ENCODE peak calls at places on chromosomes 7 and 10, in ten cellular contexts. D is adipocyte, V is Peyer's patch, J is AG04450, Q is brain microvascular endothelial cell, U is psoas muscle, E is IMR-90, O is GM06990, P is endodermal cell, S is fibroblast of pulmonary artery. X is an unnamed sample.

GRCh38 chr7:117619690-117620089 is 139.9 kb downstream of the CFTR start:
- DNase-seq in D (no peak), V (no peak), J (no peak), Q (no peak), U (no peak), E (no peak), O (no peak), P (no peak), S (no peak), X (no peak)

GRCh38 chr10:125003146-125003900 is 61.4 kb downstream of the ZRANB1 start:
- DNase-seq in D (no peak), V (no peak), J (no peak), Q (no peak), U (no peak), E (no peak), O (no peak), P (peak; percentile 52), S (no peak), X (no peak)

GRCh38 chr10:2919016-2919415 is 148.3 kb upstream of the PFKP start:
- DNase-seq in D (no peak), V (no peak), J (no peak), Q (no peak), U (no peak), E (no peak), O (no peak), P (no peak), S (no peak), X (no peak)

GRCh38 chr10:5553400-5554170 is 28.8 kb downstream of the CALML3 start:
- DNase-seq in D (no peak), V (no peak), J (no peak), Q (no peak), U (peak; percentile 6), E (no peak), O (no peak), P (no peak), S (no peak), X (no peak)

GRCh38 chr7:129530881-129531391 is 28.6 kb downstream of the SMKR1 start:
- DNase-seq in D (peak; percentile 26), V (no peak), J (peak; percentile 16), Q (peak; percentile 39), U (no peak), E (peak; percentile 80), O (no peak), P (no peak), S (peak; percentile 66), X (no peak)

GRCh38 chr7:38451840-38452239 is 178.4 kb upstream of the TARP start:
- DNase-seq in D (peak; percentile 71), V (no peak), J (no peak), Q (peak; percentile 29), U (no peak), E (peak; percentile 62), O (no peak), P (no peak), S (peak; percentile 58), X (no peak)

GRCh38 chr7:7330997-7331396 is 148.7 kb downstream of the C1GALT1 start:
- DNase-seq in D (no peak), V (no peak), J (no peak), Q (no peak), U (no peak), E (no peak), O (no peak), P (no peak), S (no peak), X (no peak)

GRCh38 chr7:69067397-69067796 is 530.9 kb upstream of the AUTS2 start:
- DNase-seq in D (no peak), V (no peak), J (no peak), Q (no peak), U (no peak), E (no peak), O (no peak), P (peak; percentile 86), S (peak; percentile 17), X (no peak)

GRCh38 chr7:68107256-68107655 is 1110.6 kb downstream of the TYW1 start:
- DNase-seq in D (no peak), V (no peak), J (no peak), Q (no peak), U (no peak), E (no peak), O (no peak), P (no peak), S (no peak), X (no peak)

GRCh38 chr7:3832199-3832598 is 531.1 kb downstream of the SDK1 start:
- DNase-seq in D (no peak), V (no peak), J (no peak), Q (no peak), U (no peak), E (no peak), O (no peak), P (no peak), S (no peak), X (no peak)

GRCh38 chr10:91247360-91248111 is 27.1 kb downstream of the PCGF5 start:
- DNase-seq in D (peak; percentile 53), V (no peak), J (no peak), Q (peak; percentile 61), U (peak; percentile 20), E (peak; percentile 12), O (no peak), P (peak; percentile 48), S (peak; percentile 34), X (no peak)

GRCh38 chr7:116517626-116518025 is 7.2 kb upstream of the CAV1 start:
- DNase-seq in D (no peak), V (no peak), J (no peak), Q (no peak), U (no peak), E (no peak), O (no peak), P (no peak), S (no peak), X (no peak)

GRCh38 chr10:73864229-73864628 is 10.1 kb downstream of the CAMK2G start:
- DNase-seq in D (no peak), V (no peak), J (no peak), Q (no peak), U (no peak), E (no peak), O (no peak), P (no peak), S (no peak), X (no peak)

GRCh38 chr10:109880886-109881467 is 42.3 kb downstream of the XPNPEP1 start:
- DNase-seq in D (no peak), V (no peak), J (no peak), Q (no peak), U (no peak), E (no peak), O (no peak), P (peak; percentile 26), S (no peak), X (no peak)

GRCh38 chr7:23530355-23530754 is 1.4 kb downstream of the TRA2A start:
- DNase-seq in D (peak; percentile 64), V (no peak), J (no peak), Q (peak; percentile 22), U (no peak), E (peak; percentile 31), O (no peak), P (no peak), S (peak; percentile 55), X (peak; percentile 75)

GRCh38 chr10:79947787-79948424 is 999 bp downstream of the SFTPD start:
- DNase-seq in D (no peak), V (no peak), J (no peak), Q (no peak), U (no peak), E (no peak), O (no peak), P (peak; percentile 35), S (no peak), X (no peak)

GRCh38 chr7:132078891-132079735 is 497.2 kb downstream of the PLXNA4 start:
- DNase-seq in D (no peak), V (no peak), J (no peak), Q (no peak), U (no peak), E (no peak), O (no peak), P (no peak), S (no peak), X (no peak)

DNA sequence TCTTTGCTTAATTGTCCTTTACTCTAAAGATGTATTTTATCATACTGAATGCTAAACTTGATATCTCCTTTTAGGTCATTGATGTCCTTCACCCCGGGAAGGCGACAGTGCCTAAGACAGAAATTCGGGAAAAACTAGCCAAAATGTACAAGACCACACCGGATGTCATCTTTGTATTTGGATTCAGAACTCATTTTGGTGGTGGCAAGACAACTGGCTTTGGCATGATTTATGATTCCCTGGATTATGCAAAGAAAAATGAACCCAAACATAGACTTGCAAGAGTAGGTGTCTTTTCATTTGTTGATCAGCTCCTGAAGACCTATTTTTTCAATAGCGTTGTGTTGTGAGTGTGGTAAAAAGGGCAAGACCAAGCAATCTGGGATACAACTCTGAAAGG is 1.8 kb downstream of the RPS24 start:
- DNase-seq in D (no peak), V (no peak), J (no peak), Q (no peak), U (no peak), E (no peak), O (no peak), P (no peak), S (no peak), X (no peak)
- H3K4me3 ChIP-seq in D (peak overlapping the region; percentile 87), V (no peak overlapping the region), J (peak overlapping the region; percentile 99), Q (peak overlapping the region; percentile 100), U (peak overlapping the region; percentile 84), E (no peak overlapping the region), O (peak overlapping the region; percentile 99), P (peak overlapping the region; percentile 98), S (no peak overlapping the region), X (no peak overlapping the region)

GRCh38 chr10:93062499-93063216 is 2.1 kb downstream of the CYP26C1 start:
- DNase-seq in D (peak; percentile 80), V (no peak), J (no peak), Q (no peak), U (no peak), E (peak; percentile 44), O (no peak), P (peak; percentile 88), S (peak; percentile 56), X (peak; percentile 39)
- H3K4me3 ChIP-seq in D (peak overlapping the region; percentile 71), V (peak overlapping the region; percentile 29), J (peak overlapping the region; percentile 53), Q (peak overlapping the region; percentile 3), U (peak overlapping the region; percentile 26), E (peak overlapping the region; percentile 36), O (no peak overlapping the region), P (peak overlapping the region; percentile 70), S (peak overlapping the region; percentile 44), X (peak overlapping the region; percentile 9)

DNA sequence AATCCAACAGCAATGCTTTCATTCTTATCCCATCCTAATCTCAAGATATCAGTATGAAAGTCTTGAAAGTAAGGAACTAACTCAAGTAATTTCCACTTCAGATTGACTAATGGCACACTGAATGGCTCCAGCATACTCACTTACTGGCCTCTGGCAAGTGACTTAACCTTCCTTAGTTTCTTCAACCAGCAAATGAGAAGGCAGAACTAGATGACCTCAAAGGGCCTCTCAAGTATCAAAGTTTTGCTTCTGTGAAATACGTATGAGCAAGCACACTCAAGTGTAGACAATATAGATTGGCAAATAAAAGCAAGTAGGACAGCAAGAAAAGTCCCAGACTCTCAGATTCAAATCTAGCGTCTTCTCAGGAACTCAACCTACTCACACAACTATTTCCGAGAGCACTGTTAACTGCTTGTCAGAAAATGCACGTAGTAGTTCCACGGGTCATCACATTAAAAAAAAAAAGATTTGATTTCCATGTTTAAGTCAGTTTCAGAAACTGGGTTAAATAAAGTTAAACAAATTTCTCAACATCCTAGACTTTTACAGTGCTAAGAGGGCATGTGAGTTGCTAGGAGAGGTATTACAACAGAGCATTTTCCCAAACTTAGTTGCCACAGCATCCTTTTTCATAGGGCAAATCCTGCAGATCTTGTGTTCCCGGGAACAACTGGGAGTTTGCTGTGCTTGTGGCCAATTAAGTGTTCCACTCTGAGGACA is 276.9 kb upstream of the KLF14 start:
- DNase-seq in D (peak; percentile 77), V (no peak), J (no peak), Q (no peak), U (no peak), E (peak; percentile 63), O (no peak), P (no peak), S (peak; percentile 70), X (peak; percentile 43)
- H3K4me3 ChIP-seq in D (peak overlapping the region; percentile 60), V (no peak overlapping the region), J (no peak overlapping the region), Q (no peak overlapping the region), U (no peak overlapping the region), E (no peak overlapping the region), O (no peak overlapping the region), P (no peak overlapping the region), S (no peak overlapping the region), X (no peak overlapping the region)

GRCh38 chr10:77504870-77505257 is 132.7 kb downstream of the KCNMA1 start:
- DNase-seq in D (peak; percentile 44), V (no peak), J (no peak), Q (peak; percentile 18), U (no peak), E (peak; percentile 56), O (no peak), P (peak; percentile 66), S (no peak), X (no peak)
- H3K4me3 ChIP-seq in D (peak overlapping the region; percentile 20), V (no peak overlapping the region), J (no peak overlapping the region), Q (no peak overlapping the region), U (no peak overlapping the region), E (no peak overlapping the region), O (no peak overlapping the region), P (no peak overlapping the region), S (no peak overlapping the region), X (no peak overlapping the region)

X was measured in CD4-positive, alpha-beta memory T cell.